ENCODE peak calls at places on chromosomes 5 and 9, in four cellular contexts. One of them, this sample, is unnamed. For H3K4me1, the result is how much of the 10 kb centered on the place peaks cover.

GRCh38 chr5:141757402-141757801 is 75.4 kb upstream of the ARAP3 start:
- DNase-seq in fibroblast of lung: peak
- DNase-seq in stomach: peak
- DNase-seq in lung: no peak
- DNase-seq in this sample: no peak

GRCh38 chr5:135375040-135375439 is 24.0 kb downstream of the MACROH2A1 start:
- DNase-seq in stomach: no peak
- DNase-seq in lung: no peak
- DNase-seq in fibroblast of lung: no peak
- DNase-seq in this sample: no peak

GRCh38 chr5:38468202-38468656 is 88.2 kb downstream of the LIFR start:
- DNase-seq in lung: no peak
- DNase-seq in fibroblast of lung: peak
- DNase-seq in stomach: no peak
- DNase-seq in this sample: peak

GRCh38 chr5:5632678-5633077 is 210.2 kb downstream of the ICE1 start:
- DNase-seq in lung: no peak
- DNase-seq in stomach: no peak
- DNase-seq in fibroblast of lung: no peak
- DNase-seq in this sample: no peak

GRCh38 chr9:89821081-89821480 is 216.3 kb downstream of the GADD45G start:
- DNase-seq in lung: no peak
- DNase-seq in fibroblast of lung: peak
- DNase-seq in stomach: no peak
- DNase-seq in this sample: no peak

GRCh38 chr9:121354141-121354540 is 15.9 kb downstream of the STOM start:
- DNase-seq in fibroblast of lung: no peak
- DNase-seq in lung: no peak
- DNase-seq in stomach: no peak
- DNase-seq in this sample: no peak

GRCh38 chr5:33118761-33119415 is 321.9 kb upstream of the TARS1 start:
- DNase-seq in stomach: no peak
- DNase-seq in lung: no peak
- DNase-seq in fibroblast of lung: peak
- DNase-seq in this sample: no peak

GRCh38 chr5:62937661-62938558 is 359.3 kb downstream of the LRRC70 start:
- DNase-seq in stomach: no peak
- DNase-seq in fibroblast of lung: peak
- DNase-seq in lung: peak
- DNase-seq in this sample: no peak

GRCh38 chr9:112866662-112867274 is 23.9 kb downstream of the SLC46A2 start:
- DNase-seq in fibroblast of lung: peak
- DNase-seq in stomach: no peak
- DNase-seq in lung: peak
- DNase-seq in this sample: no peak

GRCh38 chr9:98614941-98615340 is 93.8 kb downstream of the GABBR2 start:
- DNase-seq in lung: no peak
- DNase-seq in fibroblast of lung: no peak
- DNase-seq in stomach: no peak
- DNase-seq in this sample: no peak

GRCh38 chr5:35247645-35248034 is 17.4 kb upstream of the PRLR start:
- DNase-seq in lung: no peak
- DNase-seq in stomach: peak
- DNase-seq in fibroblast of lung: peak
- DNase-seq in this sample: no peak

GRCh38 chr9:92061184-92061583 is 54.0 kb downstream of the SPTLC1 start:
- DNase-seq in fibroblast of lung: no peak
- DNase-seq in lung: no peak
- DNase-seq in stomach: no peak
- DNase-seq in this sample: no peak

GRCh38 chr5:161400583-161400982 is 145.9 kb downstream of the GABRB2 start:
- DNase-seq in lung: no peak
- DNase-seq in fibroblast of lung: no peak
- DNase-seq in stomach: no peak
- DNase-seq in this sample: no peak

GRCh38 chr5:181060924-181061323 is 20.9 kb downstream of the BTNL9 start:
- DNase-seq in stomach: no peak
- DNase-seq in lung: no peak
- DNase-seq in fibroblast of lung: no peak
- DNase-seq in this sample: peak

GRCh38 chr9:76330034-76330433 is 64.2 kb downstream of the RFK start:
- DNase-seq in lung: no peak
- DNase-seq in fibroblast of lung: no peak
- DNase-seq in stomach: no peak
- DNase-seq in this sample: no peak

GRCh38 chr9:71719585-71719984 is 48.7 kb downstream of the CEMIP2 start:
- DNase-seq in fibroblast of lung: peak
- DNase-seq in lung: no peak
- DNase-seq in stomach: no peak
- DNase-seq in this sample: no peak

GRCh38 chr5:107636555-107636954 is 34.2 kb downstream of the EFNA5 start:
- DNase-seq in lung: no peak
- DNase-seq in fibroblast of lung: no peak
- DNase-seq in stomach: no peak
- DNase-seq in this sample: no peak

GRCh38 chr5:69048233-69048632 is 45.6 kb upstream of the SLC30A5 start:
- DNase-seq in lung: no peak
- DNase-seq in fibroblast of lung: no peak
- DNase-seq in stomach: no peak
- DNase-seq in this sample: no peak

GRCh38 chr5:142506756-142507155 is 179.1 kb downstream of the FGF1 start:
- DNase-seq in stomach: no peak
- DNase-seq in lung: no peak
- DNase-seq in fibroblast of lung: peak
- DNase-seq in this sample: no peak

GRCh38 chr5:133423618-133424282 is 188.6 kb downstream of the FSTL4 start:
- DNase-seq in fibroblast of lung: peak
- DNase-seq in stomach: peak
- DNase-seq in lung: peak
- DNase-seq in this sample: peak

GRCh38 chr9:35691757-35692301 is 2.1 kb upstream of the TPM2 start:
- DNase-seq in fibroblast of lung: peak
- DNase-seq in lung: no peak
- DNase-seq in stomach: no peak
- DNase-seq in this sample: no peak
- H3K27ac ChIP-seq in fibroblast of lung: peak
- H3K27ac ChIP-seq in lung: peak
- H3K27ac ChIP-seq in stomach: peak
- H3K27ac ChIP-seq in this sample: peak

GRCh38 chr5:172944741-172945140 is 14.5 kb upstream of the RPL26L1 start:
- DNase-seq in lung: no peak
- DNase-seq in stomach: no peak
- DNase-seq in fibroblast of lung: no peak
- DNase-seq in this sample: no peak
- H3K4me1 ChIP-seq in lung: under half
- H3K4me1 ChIP-seq in stomach: under half
- H3K4me1 ChIP-seq in fibroblast of lung: under half
- H3K4me1 ChIP-seq in this sample: under half

GRCh38 chr5:124649548-124650501 is 96.6 kb downstream of the ZNF608 start:
- DNase-seq in stomach: peak
- DNase-seq in lung: peak
- DNase-seq in fibroblast of lung: peak
- DNase-seq in this sample: no peak

GRCh38 chr5:124652892-124653441 is 93.5 kb downstream of the ZNF608 start:
- DNase-seq in fibroblast of lung: no peak
- DNase-seq in lung: no peak
- DNase-seq in stomach: no peak
- DNase-seq in this sample: no peak

GRCh38 chr5:124652514-124652819 is 94.0 kb downstream of the ZNF608 start:
- DNase-seq in lung: no peak
- DNase-seq in stomach: no peak
- DNase-seq in fibroblast of lung: no peak
- DNase-seq in this sample: no peak

GRCh38 chr5:124651663-124652513 is 94.6 kb downstream of the ZNF608 start:
- DNase-seq in stomach: peak
- DNase-seq in lung: peak
- DNase-seq in fibroblast of lung: peak
- DNase-seq in this sample: peak

GRCh38 chr5:124650960-124651662 is 95.3 kb downstream of the ZNF608 start:
- DNase-seq in stomach: no peak
- DNase-seq in lung: no peak
- DNase-seq in fibroblast of lung: no peak
- DNase-seq in this sample: peak
- H3K27ac ChIP-seq in stomach: peak
- H3K27ac ChIP-seq in lung: peak
- H3K27ac ChIP-seq in fibroblast of lung: peak
- H3K27ac ChIP-seq in this sample: peak

GRCh38 chr9:16371306-16371705 is 499.2 kb downstream of the BNC2 start:
- DNase-seq in stomach: no peak
- DNase-seq in fibroblast of lung: peak
- DNase-seq in lung: no peak
- DNase-seq in this sample: no peak
- H3K4me1 ChIP-seq in stomach: under half
- H3K4me1 ChIP-seq in fibroblast of lung: under half
- H3K4me1 ChIP-seq in lung: under half
- H3K4me1 ChIP-seq in this sample: under half

GRCh38 chr9:7491641-7492040 is 307.9 kb downstream of the DMAC1 start:
- DNase-seq in lung: no peak
- DNase-seq in fibroblast of lung: no peak
- DNase-seq in stomach: no peak
- DNase-seq in this sample: no peak
- H3K27ac ChIP-seq in lung: no peak
- H3K27ac ChIP-seq in fibroblast of lung: no peak
- H3K27ac ChIP-seq in stomach: no peak
- H3K27ac ChIP-seq in this sample: no peak

DNA sequence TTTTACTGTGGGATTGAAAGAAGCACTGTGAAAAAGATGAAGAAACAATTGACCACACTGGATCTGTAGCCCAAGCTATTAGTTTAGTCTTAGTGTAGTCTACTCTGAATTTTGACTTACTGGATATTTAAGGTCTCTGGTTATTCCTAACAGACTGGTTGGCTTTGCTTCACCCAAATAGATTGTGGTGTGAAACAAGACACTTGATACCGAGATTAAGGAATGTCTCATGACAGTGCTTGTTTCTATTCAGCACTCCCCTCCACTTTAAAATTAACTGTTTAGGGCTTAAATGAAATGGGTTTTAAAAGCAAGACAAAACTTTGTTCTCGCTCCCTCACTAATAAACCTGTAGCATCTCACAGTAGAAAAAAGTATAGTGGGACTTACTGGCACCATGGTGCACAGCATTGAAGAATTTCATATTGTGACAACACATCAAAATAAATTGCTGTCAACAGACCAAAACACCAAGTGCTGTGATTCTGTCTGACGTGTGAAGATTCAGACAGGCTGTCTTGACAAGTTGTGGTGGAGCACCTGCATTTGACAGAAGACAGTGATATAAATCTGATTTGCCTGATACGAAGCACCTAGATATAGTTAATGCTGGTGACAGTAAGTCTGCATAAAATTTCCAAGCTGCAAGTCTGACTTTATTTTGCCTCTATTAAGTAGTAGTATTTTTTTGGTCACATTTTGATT is 73.1 kb downstream of the PBX3 start:
- DNase-seq in fibroblast of lung: peak
- DNase-seq in lung: no peak
- DNase-seq in stomach: no peak
- DNase-seq in this sample: no peak
- H3K4me1 ChIP-seq in fibroblast of lung: under half
- H3K4me1 ChIP-seq in lung: under half
- H3K4me1 ChIP-seq in stomach: half or more
- H3K4me1 ChIP-seq in this sample: under half

GRCh38 chr5:149915392-149916260 is 29.0 kb downstream of the PDE6A start:
- DNase-seq in stomach: no peak
- DNase-seq in lung: no peak
- DNase-seq in fibroblast of lung: peak
- DNase-seq in this sample: no peak

GRCh38 chr5:149921597-149921996 is 23.0 kb downstream of the PDE6A start:
- DNase-seq in stomach: no peak
- DNase-seq in fibroblast of lung: no peak
- DNase-seq in lung: no peak
- DNase-seq in this sample: no peak

GRCh38 chr5:149916317-149917072 is 28.1 kb downstream of the PDE6A start:
- DNase-seq in fibroblast of lung: peak
- DNase-seq in stomach: no peak
- DNase-seq in lung: no peak
- DNase-seq in this sample: no peak

GRCh38 chr5:149913449-149914419 is 30.9 kb downstream of the PDE6A start:
- DNase-seq in fibroblast of lung: no peak
- DNase-seq in lung: no peak
- DNase-seq in stomach: no peak
- DNase-seq in this sample: no peak

GRCh38 chr5:149917073-149917676 is 27.4 kb downstream of the PDE6A start:
- DNase-seq in lung: no peak
- DNase-seq in stomach: no peak
- DNase-seq in fibroblast of lung: peak
- DNase-seq in this sample: no peak
- H3K27ac ChIP-seq in lung: no peak
- H3K27ac ChIP-seq in stomach: no peak
- H3K27ac ChIP-seq in fibroblast of lung: no peak
- H3K27ac ChIP-seq in this sample: no peak

GRCh38 chr5:78601622-78602314 is 46.8 kb downstream of the LHFPL2 start:
- DNase-seq in fibroblast of lung: peak
- DNase-seq in lung: no peak
- DNase-seq in stomach: no peak
- DNase-seq in this sample: no peak
- H3K4me1 ChIP-seq in fibroblast of lung: under half
- H3K4me1 ChIP-seq in lung: under half
- H3K4me1 ChIP-seq in stomach: under half
- H3K4me1 ChIP-seq in this sample: half or more

This sample was measured in esophagus muscularis mucosa.